ENCODE peak calls at places on chromosome 13, in nine cellular contexts. Z is fibroblast of lung; L is A549; E is heart left ventricle; M is astrocyte; S is IMR-90; T is MM.1S; Q is CD8-positive, alpha-beta T cell; G is left ventricle myocardium inferior. F is an unnamed sample.

GRCh38 chr13:94305934-94306333 is 173.5 kb downstream of the DCT start:
- DNase-seq in T (no peak), Q (no peak), L (no peak), G (no peak), M (no peak), S (peak; percentile 18), E (no peak), Z (no peak), F (no peak)

GRCh38 chr13:40933508-40933907 is 85.6 kb downstream of the ELF1 start:
- DNase-seq in Z (no peak), G (no peak), Q (no peak), T (peak; percentile 15), M (no peak), E (no peak), S (no peak), L (no peak), F (no peak)

GRCh38 chr13:106063591-106064308 is 471.7 kb downstream of the EFNB2 start:
- DNase-seq in S (peak; percentile 83), M (peak; percentile 91), Q (no peak), Z (peak; percentile 55), E (no peak), T (no peak), L (no peak), G (no peak), F (no peak)

GRCh38 chr13:61852116-61852515 is 436.5 kb upstream of the PCDH20 start:
- DNase-seq in Z (no peak), G (no peak), E (no peak), S (no peak), M (no peak), Q (no peak), L (no peak), T (no peak), F (no peak)

GRCh38 chr13:102940143-102940542 is 94.3 kb downstream of the ERCC5 start:
- DNase-seq in Z (no peak), S (no peak), M (no peak), E (no peak), T (no peak), L (peak; percentile 4), Q (no peak), G (no peak), F (no peak)

GRCh38 chr13:78319101-78319627 is 284.2 kb downstream of the POU4F1 start:
- DNase-seq in E (no peak), L (no peak), M (no peak), Q (no peak), G (no peak), Z (no peak), S (no peak), T (no peak), F (no peak)

GRCh38 chr13:111966969-111967368 is 100.0 kb upstream of the SOX1 start:
- DNase-seq in M (no peak), E (no peak), L (no peak), S (no peak), G (no peak), Q (no peak), T (no peak), Z (no peak), F (no peak)

GRCh38 chr13:31441804-31442487 is 242.2 kb downstream of the B3GLCT start:
- DNase-seq in Z (no peak), S (no peak), L (no peak), M (no peak), G (peak; percentile 81), T (no peak), E (peak; percentile 74), Q (no peak), F (no peak)

GRCh38 chr13:32019612-32020233 is 11.9 kb upstream of the FRY start:
- DNase-seq in S (peak; percentile 81), L (peak; percentile 50), M (peak; percentile 42), E (peak; percentile 37), Z (peak; percentile 86), G (no peak), T (peak; percentile 13), Q (peak; percentile 15), F (peak; percentile 69)

GRCh38 chr13:99976502-99977115 is 5.0 kb upstream of the ZIC2 start:
- DNase-seq in Z (no peak), G (no peak), M (no peak), T (no peak), E (no peak), L (no peak), Q (no peak), S (no peak), F (no peak)

GRCh38 chr13:31008400-31009115 is 76.1 kb downstream of the TEX26 start:
- DNase-seq in T (no peak), M (peak; percentile 56), E (no peak), L (no peak), Z (no peak), S (peak; percentile 48), G (no peak), Q (no peak), F (no peak)

GRCh38 chr13:50365300-50365682 is 350.0 kb downstream of the KCNRG start:
- DNase-seq in L (no peak), Q (no peak), G (no peak), S (no peak), Z (no peak), E (no peak), T (no peak), M (no peak), F (no peak)

GRCh38 chr13:61954092-61954491 is 538.4 kb upstream of the PCDH20 start:
- DNase-seq in Z (peak; percentile 61), E (no peak), M (no peak), G (no peak), T (no peak), S (peak; percentile 0), L (peak; percentile 20), Q (no peak), F (no peak)

DNA sequence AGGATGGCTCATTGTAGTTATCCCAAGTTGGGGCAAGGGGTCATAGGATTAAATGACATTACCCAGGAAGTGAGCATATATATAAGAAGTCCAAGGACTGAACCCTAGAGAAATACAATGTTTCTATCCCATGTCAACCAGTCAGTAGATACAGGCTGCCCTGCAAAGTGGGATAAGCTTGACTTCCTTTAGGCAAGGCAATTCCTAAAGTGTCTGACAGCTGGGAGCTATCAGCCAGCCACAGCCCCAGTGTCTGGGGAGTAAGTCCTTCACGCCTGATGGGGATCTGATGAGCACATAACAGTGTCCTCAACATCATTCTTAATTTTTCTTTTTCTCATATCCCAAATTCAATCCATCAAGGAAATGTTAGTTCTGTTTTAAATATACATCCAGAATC is 54.1 kb downstream of the DNAJC15 start:
- DNase-seq in M (no peak), G (no peak), T (no peak), E (no peak), L (no peak), S (no peak), Q (no peak), Z (no peak), F (no peak)
- H3K27ac ChIP-seq in M (no peak overlapping the region), G (peak overlapping the region; percentile 28), T (peak overlapping the region; percentile 68), E (no peak overlapping the region), L (no peak overlapping the region), S (no peak overlapping the region), Q (no peak overlapping the region), Z (no peak overlapping the region), F (no peak overlapping the region)

GRCh38 chr13:109781384-109782065 is 4.9 kb downstream of the IRS2 start:
- DNase-seq in T (no peak), S (no peak), E (no peak), M (no peak), Q (no peak), G (no peak), L (no peak), Z (no peak), F (peak; percentile 66)

GRCh38 chr13:109780880-109781383 is 5.5 kb downstream of the IRS2 start:
- DNase-seq in Q (no peak), M (no peak), L (no peak), S (no peak), E (no peak), Z (no peak), G (no peak), T (no peak), F (no peak)

GRCh38 chr13:109782823-109783411 is 3.5 kb downstream of the IRS2 start:
- DNase-seq in M (no peak), Z (no peak), L (no peak), T (no peak), E (no peak), Q (no peak), S (no peak), G (no peak), F (no peak)

GRCh38 chr13:109783447-109783814 is 3.0 kb downstream of the IRS2 start:
- DNase-seq in L (no peak), M (no peak), S (no peak), Q (no peak), E (no peak), Z (no peak), G (no peak), T (no peak), F (no peak)

DNA sequence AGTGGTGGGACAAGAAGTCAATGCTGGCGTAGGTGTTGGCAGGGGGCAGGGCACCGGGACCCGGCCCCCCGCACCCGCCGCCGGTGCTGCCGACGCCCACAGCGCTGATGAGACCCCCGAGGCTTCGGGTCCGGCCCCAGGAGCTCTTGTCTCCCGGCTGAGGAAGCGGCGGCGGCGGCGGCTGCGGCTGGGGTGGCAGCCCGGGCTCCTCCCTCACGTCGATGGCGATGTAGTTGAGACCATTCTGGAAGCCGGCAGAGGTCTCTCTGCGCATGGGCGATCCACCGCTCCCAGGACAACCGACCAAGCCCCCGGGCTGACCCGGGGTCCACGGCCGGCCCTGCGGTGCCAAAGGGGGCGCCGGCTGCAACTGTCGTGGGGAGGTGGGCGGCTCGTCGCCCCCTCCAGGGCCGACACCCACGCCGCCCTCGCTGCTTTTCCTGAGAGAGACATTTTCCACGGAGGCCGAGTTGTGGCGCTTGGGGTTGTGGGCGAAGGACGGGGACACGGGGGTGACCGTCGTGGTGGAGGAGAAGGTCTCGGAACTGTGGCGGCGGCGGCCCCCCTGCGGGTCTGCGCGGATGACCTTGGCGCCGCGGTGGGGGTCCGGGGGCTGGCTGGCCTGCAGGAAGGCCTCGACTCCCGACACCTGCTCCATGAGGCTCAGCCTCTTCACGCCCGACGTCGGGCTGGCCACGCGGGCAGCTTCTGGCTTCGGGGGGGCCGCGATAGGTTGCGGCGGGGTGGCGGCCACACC is 4.1 kb downstream of the IRS2 start:
- DNase-seq in L (no peak), T (no peak), S (no peak), Z (no peak), E (no peak), Q (no peak), G (no peak), M (no peak), F (no peak)
- H3K4me1 ChIP-seq in L (peaks cover 13% of the 10 kb centered on the region), T (peaks cover 9% of the 10 kb centered on the region), S (peaks cover 17% of the 10 kb centered on the region), Z (peaks cover 3% of the 10 kb centered on the region), E (peaks cover 63% of the 10 kb centered on the region), Q (peaks cover 40% of the 10 kb centered on the region), G (peaks cover 79% of the 10 kb centered on the region), M (peaks cover 34% of the 10 kb centered on the region), F (peaks cover 30% of the 10 kb centered on the region)

GRCh38 chr13:46342538-46342937 is 44.5 kb downstream of the RUBCNL start:
- DNase-seq in Q (no peak), E (no peak), M (no peak), T (no peak), Z (no peak), S (no peak), L (no peak), G (no peak), F (no peak)
- TF ChIP-seq CTCF in Q (no peak), E (no peak), M (no peak), T (no peak), Z (no peak), S (no peak), L (no peak), G (no peak), F (no peak)

GRCh38 chr13:113035209-113035800 is 66.3 kb downstream of the MCF2L start:
- DNase-seq in E (no peak), Z (no peak), Q (no peak), S (no peak), G (no peak), L (no peak), T (no peak), M (no peak), F (no peak)
- H3K27ac ChIP-seq in E (no peak overlapping the region), Z (no peak overlapping the region), Q (no peak overlapping the region), S (no peak overlapping the region), G (no peak overlapping the region), L (peak overlapping the region; percentile 40), T (no peak overlapping the region), M (no peak overlapping the region), F (no peak overlapping the region)